ENCODE peak calls at places on chromosomes 12 and 14, in eight cellular contexts. X is psoas muscle, G is heart left ventricle, F is cardiac muscle cell, R is IMR-90, Y is Karpas-422, Q is neural progenitor cell, V is heart right ventricle. J is an unnamed sample.

GRCh38 chr12:131901431-131902331 is 7.3 kb downstream of the ULK1 start:
- DNase-seq in X (no peak), G (peak; percentile 70), F (no peak), R (no peak), Y (no peak), Q (no peak), V (peak; percentile 67), J (no peak)

GRCh38 chr14:76829016-76829365 is 2.8 kb downstream of the LRRC74A start:
- DNase-seq in X (peak; percentile 23), G (peak; percentile 41), F (no peak), R (no peak), Y (no peak), Q (no peak), V (peak; percentile 55), J (peak; percentile 26)

GRCh38 chr12:82757059-82757458 is 70.4 kb downstream of the TMTC2 start:
- DNase-seq in X (no peak), G (no peak), F (no peak), R (no peak), Y (no peak), Q (no peak), V (no peak), J (no peak)

GRCh38 chr14:56057071-56057865 is 60.9 kb upstream of the PELI2 start:
- DNase-seq in X (no peak), G (no peak), F (no peak), R (no peak), Y (no peak), Q (peak; percentile 73), V (no peak), J (peak; percentile 4)

GRCh38 chr14:31070431-31070830 is 44.3 kb upstream of the STRN3 start:
- DNase-seq in X (no peak), G (no peak), F (no peak), R (peak; percentile 93), Y (no peak), Q (no peak), V (no peak), J (peak; percentile 21)

GRCh38 chr12:64256166-64256800 is 34.2 kb upstream of the KICS2 start:
- DNase-seq in X (no peak), G (no peak), F (peak; percentile 78), R (peak; percentile 67), Y (peak; percentile 86), Q (peak; percentile 77), V (peak; percentile 29), J (peak; percentile 83)

GRCh38 chr12:77218278-77218677 is 152.9 kb upstream of the E2F7 start:
- DNase-seq in X (no peak), G (no peak), F (no peak), R (no peak), Y (no peak), Q (no peak), V (no peak), J (no peak)

GRCh38 chr14:90137807-90138206 is 76.0 kb downstream of the KCNK13 start:
- DNase-seq in X (no peak), G (no peak), F (no peak), R (peak; percentile 17), Y (no peak), Q (no peak), V (no peak), J (peak; percentile 10)

GRCh38 chr12:14948672-14949071 is 10.3 kb upstream of the ERP27 start:
- DNase-seq in X (no peak), G (peak; percentile 36), F (peak; percentile 53), R (peak; percentile 89), Y (peak; percentile 92), Q (no peak), V (peak; percentile 44), J (peak; percentile 59)

GRCh38 chr12:110091136-110091711 is 32.9 kb upstream of the IFT81 start:
- DNase-seq in X (no peak), G (no peak), F (no peak), R (no peak), Y (no peak), Q (no peak), V (no peak), J (no peak)

GRCh38 chr12:110090266-110091135 is 33.7 kb upstream of the IFT81 start:
- DNase-seq in X (no peak), G (no peak), F (no peak), R (no peak), Y (no peak), Q (no peak), V (no peak), J (no peak)

GRCh38 chr12:110093631-110094311 is 30.4 kb upstream of the IFT81 start:
- DNase-seq in X (no peak), G (no peak), F (no peak), R (no peak), Y (no peak), Q (no peak), V (no peak), J (no peak)

GRCh38 chr12:110084314-110085015 is 36.1 kb upstream of the C12orf76 start:
- DNase-seq in X (no peak), G (no peak), F (no peak), R (no peak), Y (no peak), Q (no peak), V (no peak), J (no peak)

GRCh38 chr12:110088936-110089335 is 35.2 kb upstream of the IFT81 start:
- DNase-seq in X (no peak), G (no peak), F (no peak), R (no peak), Y (no peak), Q (no peak), V (no peak), J (no peak)
- H3K27ac ChIP-seq in X (no peak overlapping the region), G (no peak overlapping the region), F (no peak overlapping the region), R (no peak overlapping the region), Y (no peak overlapping the region), Q (no peak overlapping the region), V (no peak overlapping the region), J (no peak overlapping the region)

DNA sequence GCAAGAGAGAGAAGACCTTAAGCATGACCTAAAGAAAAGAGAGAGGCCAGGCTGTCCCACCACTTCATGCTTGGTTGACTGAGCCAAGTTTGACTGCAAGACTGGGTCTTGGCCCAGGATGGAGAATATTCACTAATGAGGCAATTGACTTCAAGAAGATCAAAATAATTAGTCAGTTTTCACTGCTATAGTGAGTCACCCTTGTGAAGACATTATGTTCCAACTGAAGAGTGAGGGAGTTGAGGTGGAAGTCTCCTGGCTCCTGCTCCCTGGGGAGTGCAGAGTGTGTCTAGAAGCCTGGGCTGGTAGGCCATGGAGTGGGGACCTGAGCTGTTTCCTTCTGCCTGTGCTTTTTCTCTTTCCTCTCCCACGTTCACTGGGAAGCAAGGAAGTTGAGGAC is 117.6 kb downstream of the CACNA1C start:
- DNase-seq in X (peak; percentile 44), G (no peak), F (no peak), R (no peak), Y (no peak), Q (no peak), V (no peak), J (no peak)
- H3K4me1 ChIP-seq in X (no peaks in the 10 kb centered on the region), G (peaks cover 40% of the 10 kb centered on the region), F (peaks cover 27% of the 10 kb centered on the region), R (peaks cover 5% of the 10 kb centered on the region), Y (no peaks in the 10 kb centered on the region), Q (peaks cover 20% of the 10 kb centered on the region), V (peaks cover 52% of the 10 kb centered on the region), J (no peaks in the 10 kb centered on the region)

GRCh38 chr12:3116106-3116898 is 39.1 kb downstream of the TSPAN9 start:
- DNase-seq in X (no peak), G (no peak), F (no peak), R (peak; percentile 40), Y (no peak), Q (peak; percentile 40), V (no peak), J (peak; percentile 56)

GRCh38 chr12:3119745-3120660 is 42.8 kb downstream of the TSPAN9 start:
- DNase-seq in X (peak; percentile 54), G (peak; percentile 80), F (no peak), R (peak; percentile 6), Y (no peak), Q (no peak), V (peak; percentile 80), J (no peak)

GRCh38 chr12:3119192-3119744 is 42.1 kb downstream of the TSPAN9 start:
- DNase-seq in X (no peak), G (no peak), F (no peak), R (no peak), Y (no peak), Q (no peak), V (no peak), J (no peak)

GRCh38 chr12:3117144-3117581 is 40.0 kb downstream of the TSPAN9 start:
- DNase-seq in X (no peak), G (no peak), F (no peak), R (peak; percentile 78), Y (no peak), Q (no peak), V (peak; percentile 63), J (no peak)

DNA sequence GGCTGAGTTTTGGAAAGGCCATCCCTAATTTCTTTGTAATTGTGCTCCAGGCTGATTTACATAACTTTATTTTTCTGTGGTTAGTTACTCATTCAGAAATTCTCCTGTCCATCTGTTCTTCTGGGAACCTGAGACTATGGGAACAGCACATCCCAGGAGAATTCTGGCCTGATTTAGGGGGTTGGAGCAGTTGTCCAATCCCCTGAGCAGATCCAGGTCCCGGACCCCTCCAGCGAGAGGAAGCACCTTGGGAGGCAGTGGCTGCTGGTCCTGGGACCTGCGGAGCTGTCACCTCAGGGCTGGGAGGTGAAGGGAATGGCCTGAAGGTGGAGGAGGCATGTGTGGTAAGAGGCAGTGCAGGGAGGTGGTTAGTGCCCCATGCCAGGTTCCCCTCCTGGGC is 40.4 kb downstream of the TSPAN9 start:
- DNase-seq in X (no peak), G (no peak), F (no peak), R (peak; percentile 93), Y (no peak), Q (no peak), V (no peak), J (peak; percentile 95)
- H3K4me3 ChIP-seq in X (no peak overlapping the region), G (no peak overlapping the region), F (no peak overlapping the region), R (no peak overlapping the region), Y (no peak overlapping the region), Q (no peak overlapping the region), V (no peak overlapping the region), J (peak overlapping the region; percentile 24)

GRCh38 chr12:59699408-59700144 is 103.7 kb downstream of the SLC16A7 start:
- DNase-seq in X (no peak), G (no peak), F (no peak), R (peak; percentile 86), Y (no peak), Q (no peak), V (no peak), J (no peak)

GRCh38 chr12:59689776-59690175 is 93.9 kb downstream of the SLC16A7 start:
- DNase-seq in X (no peak), G (no peak), F (no peak), R (peak; percentile 29), Y (no peak), Q (no peak), V (no peak), J (no peak)

GRCh38 chr12:59700145-59700435 is 104.3 kb downstream of the SLC16A7 start:
- DNase-seq in X (no peak), G (no peak), F (no peak), R (no peak), Y (no peak), Q (no peak), V (no peak), J (no peak)

GRCh38 chr12:59698599-59698998 is 102.8 kb downstream of the SLC16A7 start:
- DNase-seq in X (no peak), G (no peak), F (no peak), R (peak; percentile 80), Y (no peak), Q (no peak), V (no peak), J (no peak)

DNA sequence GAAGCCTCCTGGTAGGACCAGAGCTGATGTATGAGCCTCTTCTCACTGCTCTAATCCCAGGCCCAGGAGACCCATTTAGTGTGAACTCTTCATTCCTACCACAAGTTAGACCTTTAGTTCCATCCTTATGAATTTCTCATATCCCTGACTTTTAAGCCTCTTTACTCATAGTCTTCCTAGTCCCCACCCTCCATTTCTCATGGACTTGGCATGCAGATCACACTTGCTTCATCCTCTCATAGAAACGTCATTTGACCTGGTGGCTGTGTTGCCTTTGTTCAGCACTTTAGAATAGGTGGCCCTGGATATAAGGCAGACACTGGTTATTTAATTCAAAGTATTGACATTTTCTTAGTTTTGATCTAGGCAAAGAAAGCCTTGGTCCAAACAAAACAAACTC is 99.5 kb downstream of the SLC16A7 start:
- DNase-seq in X (no peak), G (no peak), F (no peak), R (peak; percentile 69), Y (no peak), Q (no peak), V (no peak), J (no peak)
- H3K27ac ChIP-seq in X (no peak overlapping the region), G (no peak overlapping the region), F (no peak overlapping the region), R (no peak overlapping the region), Y (no peak overlapping the region), Q (no peak overlapping the region), V (no peak overlapping the region), J (no peak overlapping the region)